ENCODE peak calls at places on chromosomes 7 and 10, in five cellular contexts. G, O, H, L and E are unnamed samples.

GRCh38 chr7:99693427-99694200 is 13.8 kb upstream of the CYP3A5 start:
- DNase-seq in O (peak; percentile 86), H (peak; percentile 55), L (no peak), G (peak; percentile 32), E (peak; percentile 86)

GRCh38 chr7:92691578-92691977 is 101.4 kb upstream of the FAM133B start:
- DNase-seq in O (no peak), H (no peak), L (peak; percentile 76), G (no peak), E (peak; percentile 82)

GRCh38 chr7:121079425-121080169 is 91.1 kb downstream of the CPED1 start:
- DNase-seq in O (no peak), G (no peak), H (no peak), L (peak; percentile 51), E (no peak)

GRCh38 chr10:95391570-95392249 is 100.9 kb upstream of the PDLIM1 start:
- DNase-seq in O (peak; percentile 67), H (no peak), G (peak; percentile 21), L (peak; percentile 46), E (peak; percentile 63)

GRCh38 chr7:6271091-6271658 is 1.2 kb downstream of the CYTH3 start:
- DNase-seq in L (peak; percentile 39), H (no peak), G (no peak), O (peak; percentile 41), E (no peak)

GRCh38 chr7:30974605-30975256 is 11.0 kb downstream of the GHRHR start:
- DNase-seq in G (peak; percentile 58), L (peak; percentile 40), O (peak; percentile 86), H (peak; percentile 87), E (peak; percentile 83)

GRCh38 chr10:4947039-4947634 is 16.1 kb upstream of the AKR1C1 start:
- DNase-seq in G (no peak), O (no peak), H (no peak), L (peak; percentile 71), E (no peak)

GRCh38 chr10:33093362-33093761 is 135.3 kb upstream of the ITGB1 start:
- DNase-seq in L (no peak), H (no peak), G (no peak), O (no peak), E (no peak)

GRCh38 chr10:17151716-17152115 is 22.1 kb upstream of the CUBN start:
- DNase-seq in O (no peak), L (no peak), H (no peak), G (no peak), E (no peak)

GRCh38 chr10:63264852-63265617 is 131.9 kb downstream of the NRBF2 start:
- DNase-seq in O (no peak), L (peak; percentile 68), G (no peak), H (no peak), E (peak; percentile 78)

GRCh38 chr10:17022399-17022798 is 107.2 kb downstream of the CUBN start:
- DNase-seq in G (no peak), O (peak; percentile 44), L (no peak), H (peak; percentile 48), E (peak; percentile 68)

GRCh38 chr7:121609208-121609607 is 213.1 kb upstream of the FAM3C start:
- DNase-seq in H (no peak), G (no peak), O (no peak), L (no peak), E (no peak)

GRCh38 chr7:155533827-155534690 is 12.3 kb downstream of the CNPY1 start:
- DNase-seq in O (peak; percentile 79), G (peak; percentile 65), L (no peak), H (peak; percentile 89), E (peak; percentile 78)

GRCh38 chr7:14504134-14504533 is 398.4 kb downstream of the DGKB start:
- DNase-seq in O (peak; percentile 38), L (no peak), H (no peak), G (peak; percentile 46), E (peak; percentile 3)

GRCh38 chr10:19935106-19935505 is 118.9 kb downstream of the PLXDC2 start:
- DNase-seq in G (no peak), L (no peak), H (no peak), O (no peak), E (no peak)

GRCh38 chr7:134750083-134751062 is 29.1 kb upstream of the CALD1 start:
- DNase-seq in O (peak; percentile 86), L (peak; percentile 35), H (peak; percentile 89), G (peak; percentile 56), E (peak; percentile 82)

GRCh38 chr10:50279489-50279888 is 28.2 kb upstream of the ASAH2 start:
- DNase-seq in L (no peak), O (peak; percentile 52), G (peak; percentile 11), H (no peak), E (peak; percentile 55)

GRCh38 chr10:110209926-110210662 is 2.7 kb downstream of the MXI1 start:
- DNase-seq in L (peak; percentile 29), H (peak; percentile 74), O (peak; percentile 47), G (no peak), E (peak; percentile 49)

GRCh38 chr7:99201027-99201426 is 6.9 kb downstream of the KPNA7 start:
- DNase-seq in G (no peak), L (peak; percentile 93), O (no peak), H (no peak), E (no peak)

GRCh38 chr7:112873831-112874553 is 83.8 kb upstream of the TMEM168 start:
- DNase-seq in H (no peak), G (no peak), O (no peak), L (no peak), E (no peak)

GRCh38 chr7:25846722-25847121 is 305.3 kb upstream of the NFE2L3 start:
- DNase-seq in G (no peak), O (no peak), H (no peak), L (peak; percentile 79), E (no peak)

GRCh38 chr7:121697731-121698396 is 175.1 kb upstream of the PTPRZ1 start:
- DNase-seq in H (no peak), L (no peak), G (no peak), O (no peak), E (no peak)

GRCh38 chr10:87842776-87843497 is 20.4 kb downstream of the KLLN start:
- DNase-seq in H (no peak), G (no peak), L (peak; percentile 84), O (no peak), E (no peak)

GRCh38 chr7:51459809-51460208 is 143.2 kb upstream of the COBL start:
- DNase-seq in H (no peak), O (peak; percentile 67), G (no peak), L (no peak), E (peak; percentile 78)

GRCh38 chr10:70765794-70766594 is 19.2 kb downstream of the TBATA start:
- DNase-seq in G (no peak), O (peak; percentile 9), L (no peak), H (no peak), E (no peak)

GRCh38 chr10:129365767-129366400 is 101.2 kb upstream of the MGMT start:
- DNase-seq in O (peak; percentile 59), L (no peak), G (no peak), H (no peak), E (peak; percentile 42)

GRCh38 chr7:28083159-28083997 is 97.2 kb downstream of the JAZF1 start:
- DNase-seq in G (no peak), O (no peak), H (no peak), L (peak; percentile 43), E (no peak)

GRCh38 chr7:115973381-115973780 is 57.2 kb downstream of the TFEC start:
- DNase-seq in H (no peak), O (no peak), G (no peak), L (no peak), E (no peak)

GRCh38 chr10:95335933-95336699 is 45.3 kb upstream of the PDLIM1 start:
- DNase-seq in H (no peak), G (no peak), O (no peak), L (no peak), E (no peak)

DNA sequence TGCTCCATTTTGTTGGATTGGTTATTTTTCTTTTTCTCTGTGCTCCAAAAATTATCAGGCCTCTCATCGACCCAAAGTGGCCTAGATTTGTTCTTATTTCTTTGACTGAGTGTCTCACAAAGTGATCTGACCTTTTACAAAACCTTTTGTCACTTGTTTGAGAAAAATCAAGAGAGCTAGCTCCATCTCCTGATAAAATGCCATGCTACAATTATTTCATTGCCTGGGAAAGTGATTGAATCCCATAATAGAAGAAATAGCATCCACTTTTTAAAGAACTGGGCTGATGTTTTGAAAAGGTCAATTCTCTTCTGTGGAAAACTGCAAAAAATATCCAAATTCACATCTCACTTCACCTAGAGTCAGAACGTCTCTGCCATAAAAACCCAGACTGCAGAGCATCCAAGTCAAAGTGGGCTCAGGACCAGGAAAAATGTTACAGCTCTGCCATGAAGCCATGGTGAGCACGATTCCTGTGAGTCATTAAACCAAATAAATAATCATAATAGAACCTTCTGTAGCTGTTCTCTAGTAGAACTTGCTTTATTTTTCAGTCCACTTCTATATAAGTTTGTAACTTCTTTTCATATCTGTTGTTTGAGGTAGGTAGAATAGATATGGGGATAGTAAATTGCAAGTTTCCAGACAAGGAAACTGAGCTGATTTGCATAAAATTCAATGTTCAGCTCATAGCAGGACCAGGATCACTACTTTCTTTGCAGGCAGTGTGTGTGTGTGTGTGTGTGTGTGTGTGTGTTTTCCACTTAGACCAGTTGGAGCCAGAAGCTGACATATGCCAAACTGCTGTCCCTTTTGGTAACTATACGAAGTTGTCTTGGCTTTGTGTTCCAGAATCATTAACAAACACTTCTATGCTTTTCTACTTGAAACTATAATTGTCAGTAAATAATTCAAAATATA is 632.5 kb upstream of the ANKRD30A start:
- DNase-seq in G (no peak), L (peak; percentile 84), H (no peak), O (no peak), E (no peak)
- H3K18ac ChIP-seq in G (no peak overlapping the region), L (peak overlapping the region; percentile 63), H (no peak overlapping the region), O (no peak overlapping the region), E (no peak overlapping the region)

GRCh38 chr7:11831383-11831726 is 643 bp downstream of the THSD7A start:
- DNase-seq in L (no peak), O (no peak), H (no peak), G (no peak), E (no peak)

GRCh38 chr7:11833431-11833830 is 1.4 kb upstream of the THSD7A start:
- DNase-seq in G (no peak), L (no peak), O (no peak), H (no peak), E (peak; percentile 53)

GRCh38 chr7:11830582-11831382 is 1.2 kb downstream of the THSD7A start:
- DNase-seq in L (peak; percentile 1), G (no peak), O (no peak), H (no peak), E (peak; percentile 42)

GRCh38 chr7:11830004-11830403 is 2.0 kb downstream of the THSD7A start:
- DNase-seq in G (no peak), O (no peak), L (no peak), H (no peak), E (peak; percentile 8)

GRCh38 chr7:11831727-11832495 is at the start of gene THSD7A:
- DNase-seq in H (peak; percentile 79), G (peak; percentile 63), O (peak; percentile 66), L (peak; percentile 13), E (peak; percentile 73)
- H3K18ac ChIP-seq in H (no peak within 1 kb of the TSS), G (peak within 1 kb of the TSS; percentile 48), O (no peak within 1 kb of the TSS), L (no peak within 1 kb of the TSS), E (no peak within 1 kb of the TSS)

DNA sequence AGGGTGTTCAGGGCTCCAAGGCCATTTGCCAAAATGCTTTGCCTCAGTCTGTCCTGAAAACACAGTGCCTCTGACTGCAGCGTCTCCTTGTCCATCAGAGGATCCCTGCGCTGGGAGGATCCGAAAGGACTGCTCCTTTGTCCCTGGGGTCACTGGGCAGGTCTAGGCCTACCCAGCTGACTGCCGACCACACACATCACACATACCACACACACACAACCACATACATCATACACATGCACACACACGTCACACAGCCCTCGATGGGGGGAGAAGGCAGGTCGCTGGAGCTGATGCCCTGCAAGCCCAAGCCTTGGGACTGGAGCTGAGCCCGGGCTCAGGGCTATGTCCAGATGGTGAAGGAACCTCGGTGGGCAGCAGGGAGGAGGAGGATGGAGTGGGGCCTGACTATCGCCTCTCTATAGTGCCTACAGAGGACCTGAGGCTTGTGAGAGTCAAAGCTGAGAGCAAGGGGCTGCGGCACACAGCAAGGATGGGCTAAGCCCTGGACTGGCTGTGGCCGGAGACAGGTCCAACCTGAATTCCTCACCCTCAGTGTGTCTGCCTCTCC is 29.1 kb downstream of the GPRIN2 start:
- DNase-seq in G (no peak), H (no peak), O (no peak), L (no peak), E (no peak)
- H3K18ac ChIP-seq in G (peak overlapping the region; percentile 20), H (no peak overlapping the region), O (no peak overlapping the region), L (no peak overlapping the region), E (no peak overlapping the region)

GRCh38 chr7:150398965-150399320 is 19.8 kb downstream of the ZNF775 start:
- DNase-seq in H (no peak), O (no peak), G (no peak), L (no peak), E (no peak)
- H3K18ac ChIP-seq in H (peak overlapping the region; percentile 71), O (no peak overlapping the region), G (peak overlapping the region; percentile 62), L (no peak overlapping the region), E (no peak overlapping the region)